ENCODE peak calls at places on chromosomes 5 and 9, in ten cellular contexts. E, B, R, K, P, D, I, M, J and F are unnamed samples.

GRCh38 chr5:180860273-180860886 is 696 bp downstream of the ZFP62 start:
- DNase-seq in D (no peak), J (peak; percentile 62), P (no peak), E (no peak), B (peak; percentile 46), M (peak; percentile 26), I (no peak), K (no peak), R (peak; percentile 81), F (no peak)

GRCh38 chr9:74555015-74555414 is 57.9 kb downstream of the RORB start:
- DNase-seq in M (no peak), K (no peak), J (no peak), R (no peak), E (no peak), P (no peak), I (no peak), B (no peak), D (peak; percentile 20), F (no peak)

GRCh38 chr5:173331956-173332479 is 3.8 kb upstream of the STC2 start:
- DNase-seq in B (peak; percentile 95), I (peak; percentile 90), J (peak; percentile 73), K (peak; percentile 70), D (peak; percentile 82), R (peak; percentile 79), P (peak; percentile 93), M (peak; percentile 87), E (peak; percentile 91), F (peak; percentile 66)

GRCh38 chr9:524008-524407 is 309.3 kb downstream of the DOCK8 start:
- DNase-seq in D (no peak), P (no peak), I (no peak), R (no peak), B (no peak), J (no peak), E (no peak), K (no peak), M (no peak), F (peak; percentile 3)

GRCh38 chr9:1604942-1605560 is 410.1 kb upstream of the SMARCA2 start:
- DNase-seq in E (no peak), D (no peak), R (no peak), P (no peak), I (no peak), K (no peak), M (no peak), B (peak; percentile 51), J (no peak), F (no peak)

GRCh38 chr9:93093449-93094293 is 2.3 kb upstream of the CARD19 start:
- DNase-seq in E (peak; percentile 41), P (peak; percentile 74), K (no peak), I (peak; percentile 65), M (no peak), B (no peak), J (peak; percentile 45), D (no peak), R (no peak), F (no peak)

GRCh38 chr9:137240321-137240840 is 706 bp upstream of the TUBB4B start:
- DNase-seq in P (peak; percentile 91), K (peak; percentile 52), D (peak; percentile 67), B (peak; percentile 57), E (peak; percentile 81), J (peak; percentile 88), M (peak; percentile 84), R (no peak), I (peak; percentile 89), F (peak; percentile 55)

GRCh38 chr5:95913663-95914062 is 48.0 kb downstream of the ELL2 start:
- DNase-seq in E (no peak), P (no peak), B (no peak), R (no peak), M (no peak), D (no peak), K (no peak), J (no peak), I (no peak), F (no peak)

GRCh38 chr9:15468113-15468512 is 42.7 kb downstream of the PSIP1 start:
- DNase-seq in J (no peak), D (no peak), R (no peak), M (no peak), P (no peak), I (no peak), B (no peak), K (no peak), E (no peak), F (no peak)

GRCh38 chr9:99576002-99576401 is 245.7 kb upstream of the NR4A3 start:
- DNase-seq in E (no peak), B (peak; percentile 11), M (no peak), I (no peak), R (peak; percentile 37), P (no peak), J (no peak), K (no peak), D (no peak), F (no peak)

GRCh38 chr9:69931340-69931739 is 110.7 kb downstream of the CFAP95 start:
- DNase-seq in B (peak; percentile 22), R (peak; percentile 32), E (no peak), P (no peak), K (no peak), I (no peak), J (no peak), M (no peak), D (peak; percentile 6), F (no peak)

GRCh38 chr5:160398806-160399205 is 1.0 kb downstream of the FAM200C start:
- DNase-seq in D (peak; percentile 74), J (no peak), R (no peak), B (no peak), M (no peak), P (no peak), K (peak; percentile 69), E (no peak), I (no peak), F (no peak)

GRCh38 chr9:117555964-117556629 is 141.2 kb upstream of the ASTN2 start:
- DNase-seq in I (no peak), J (peak; percentile 77), M (peak; percentile 22), R (peak; percentile 84), E (peak; percentile 83), K (no peak), D (peak; percentile 0), P (no peak), B (peak; percentile 11), F (peak; percentile 15)
- TF ChIP-seq CTCF in I (peak; percentile 7), J (no peak), M (peak; percentile 58), R (peak; percentile 84), E (peak; percentile 54), K (peak; percentile 41), D (peak; percentile 21), P (no peak), B (peak; percentile 44), F (peak; percentile 57)

GRCh38 chr5:133401731-133402347 is 210.5 kb downstream of the FSTL4 start:
- DNase-seq in B (no peak), K (no peak), M (no peak), R (no peak), I (no peak), P (no peak), J (no peak), E (no peak), D (no peak), F (no peak)

GRCh38 chr5:133405275-133406034 is 206.9 kb downstream of the FSTL4 start:
- DNase-seq in P (no peak), K (no peak), M (no peak), J (no peak), D (no peak), R (no peak), I (no peak), E (no peak), B (no peak), F (no peak)

GRCh38 chr5:133404724-133405123 is 207.6 kb downstream of the FSTL4 start:
- DNase-seq in I (no peak), E (no peak), K (peak; percentile 2), M (no peak), J (no peak), P (no peak), D (peak; percentile 9), B (peak; percentile 20), R (peak; percentile 28), F (no peak)

GRCh38 chr5:133402781-133403180 is 209.6 kb downstream of the FSTL4 start:
- DNase-seq in B (no peak), J (no peak), E (no peak), R (no peak), K (no peak), I (no peak), M (no peak), D (no peak), P (no peak), F (no peak)

GRCh38 chr5:133403741-133404364 is 208.5 kb downstream of the FSTL4 start:
- DNase-seq in D (no peak), M (no peak), E (no peak), K (no peak), B (no peak), R (no peak), P (no peak), I (no peak), J (no peak), F (no peak)
- H3K4me1 ChIP-seq in D (no peaks in the 10 kb centered on the region), M (peaks cover 6% of the 10 kb centered on the region), E (no peaks in the 10 kb centered on the region), K (no peaks in the 10 kb centered on the region), B (no peaks in the 10 kb centered on the region), R (no peaks in the 10 kb centered on the region), P (no peaks in the 10 kb centered on the region), I (no peaks in the 10 kb centered on the region), J (no peaks in the 10 kb centered on the region), F (no peaks in the 10 kb centered on the region)

GRCh38 chr9:125749287-125749935 is 2.2 kb downstream of the PBX3 start:
- DNase-seq in R (no peak), P (no peak), D (no peak), I (no peak), B (no peak), M (no peak), K (no peak), J (no peak), E (no peak), F (no peak)
- H3K27ac ChIP-seq in R (no peak overlapping the region), P (no peak overlapping the region), D (no peak overlapping the region), I (peak overlapping the region; percentile 85), B (no peak overlapping the region), M (peak overlapping the region; percentile 90), K (no peak overlapping the region), J (no peak overlapping the region), E (peak overlapping the region; percentile 83), F (no peak overlapping the region)

GRCh38 chr5:66675369-66675768 is 79.2 kb downstream of the MAST4 start:
- DNase-seq in M (no peak), K (no peak), R (no peak), I (no peak), D (no peak), E (no peak), J (no peak), B (no peak), P (no peak), F (peak; percentile 39)

GRCh38 chr5:66680227-66680626 is 84.0 kb downstream of the MAST4 start:
- DNase-seq in B (no peak), M (no peak), R (no peak), I (no peak), E (no peak), K (no peak), J (no peak), D (no peak), P (no peak), F (no peak)

GRCh38 chr5:66684663-66685062 is 88.5 kb downstream of the MAST4 start:
- DNase-seq in K (no peak), D (no peak), R (no peak), J (no peak), E (no peak), P (no peak), B (no peak), I (no peak), M (no peak), F (no peak)

DNA sequence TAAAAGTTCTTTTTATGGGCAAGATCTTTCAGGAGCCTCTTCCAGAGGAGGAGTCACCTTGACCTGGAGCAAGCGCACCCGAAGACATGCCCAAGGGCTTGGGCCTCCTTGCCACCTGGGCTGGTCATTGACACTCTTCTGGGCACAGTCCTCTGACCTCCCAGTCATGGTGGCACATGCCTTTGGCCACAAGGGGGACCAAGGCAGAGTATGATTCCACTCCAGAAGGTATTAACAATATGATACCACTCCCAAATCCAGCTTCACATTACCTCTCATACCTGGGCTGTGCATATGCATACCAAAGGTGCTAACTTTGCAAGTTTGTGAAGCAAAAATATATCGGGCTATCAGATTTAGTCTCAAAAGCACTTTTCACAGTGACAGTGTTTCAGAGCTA is 84.6 kb downstream of the MAST4 start:
- DNase-seq in I (no peak), R (no peak), J (no peak), K (no peak), P (no peak), E (no peak), D (no peak), M (no peak), B (no peak), F (no peak)
- TF ChIP-seq CTCF in I (no peak), R (peak; percentile 48), J (no peak), K (no peak), P (no peak), E (no peak), D (no peak), M (peak; percentile 40), B (no peak), F (peak; percentile 21)